ENCODE peak calls at places on chromosomes 3 and 15, in eight cellular contexts. H is psoas muscle, R is fibroblast of lung, C is adrenal gland, Z is AG04449, U is IMR-90, V is sigmoid colon, M is upper lobe of right lung. S is an unnamed sample.
A peak's percentile ranks its signal among the peaks of the same experiment; 100 is the strongest.

GRCh38 chr3:50164056-50164455 is 8.9 kb downstream of the SEMA3F start:
- DNase-seq in H (peak; percentile 82), R (peak; percentile 96), Z (peak; percentile 65), U (peak; percentile 93), V (peak; percentile 96), M (peak; percentile 80), C (peak; percentile 85), S (peak; percentile 98)

GRCh38 chr3:113829576-113830354 is 8.8 kb upstream of the GRAMD1C start:
- DNase-seq in H (no peak), Z (no peak), R (no peak), U (no peak), C (no peak), V (no peak), M (no peak), S (no peak)

GRCh38 chr15:56913670-56914069 is 4.8 kb upstream of the TCF12 start:
- DNase-seq in Z (no peak), R (peak; percentile 86), H (no peak), M (no peak), U (peak; percentile 25), C (no peak), V (no peak), S (no peak)

GRCh38 chr15:63466378-63467192 is 37.8 kb upstream of the USP3 start:
- DNase-seq in V (no peak), C (no peak), R (peak; percentile 53), H (no peak), Z (no peak), M (no peak), U (peak; percentile 70), S (peak; percentile 76)

GRCh38 chr15:34644061-34644460 is 60.6 kb upstream of the GOLGA8B start:
- DNase-seq in U (peak; percentile 98), Z (peak; percentile 71), M (no peak), C (no peak), R (peak; percentile 93), H (no peak), V (no peak), S (peak; percentile 94)

GRCh38 chr15:55250951-55251350 is 38.7 kb downstream of the RAB27A start:
- DNase-seq in R (no peak), Z (no peak), U (no peak), C (no peak), H (no peak), V (no peak), M (no peak), S (no peak)

GRCh38 chr3:4425707-4426106 is 41.4 kb downstream of the SUMF1 start:
- DNase-seq in C (no peak), M (no peak), H (no peak), Z (no peak), R (peak; percentile 10), U (peak; percentile 22), V (no peak), S (no peak)

GRCh38 chr3:24726423-24726822 is 231.8 kb upstream of the THRB start:
- DNase-seq in Z (no peak), U (no peak), C (no peak), R (no peak), V (no peak), H (no peak), M (no peak), S (no peak)

GRCh38 chr3:46496745-46497555 is 826 bp upstream of the RTP3 start:
- DNase-seq in V (no peak), Z (no peak), M (no peak), H (no peak), C (no peak), U (peak; percentile 46), R (no peak), S (peak; percentile 31)

GRCh38 chr3:2154596-2154995 is 55.9 kb downstream of the CNTN4 start:
- DNase-seq in V (no peak), Z (no peak), H (no peak), U (no peak), M (no peak), R (no peak), C (no peak), S (no peak)

GRCh38 chr3:13532661-13533060 is 16.3 kb upstream of the FBLN2 start:
- DNase-seq in V (no peak), U (no peak), R (no peak), C (no peak), H (no peak), M (no peak), Z (no peak), S (no peak)

GRCh38 chr3:8669019-8669418 is 24.4 kb upstream of the SSUH2 start:
- DNase-seq in V (no peak), H (no peak), C (no peak), Z (no peak), R (no peak), M (no peak), U (no peak), S (peak; percentile 45)

GRCh38 chr3:18716821-18717220 is 291.7 kb upstream of the SATB1 start:
- DNase-seq in V (no peak), R (peak; percentile 1), U (no peak), M (no peak), C (no peak), H (no peak), Z (no peak), S (no peak)

GRCh38 chr3:57163751-57164150 is 1.4 kb downstream of the IL17RD start:
- DNase-seq in H (no peak), V (no peak), U (no peak), M (no peak), Z (no peak), R (no peak), C (no peak), S (no peak)

GRCh38 chr15:43134157-43134637 is 811 bp downstream of the TMEM62 start:
- DNase-seq in V (no peak), M (no peak), H (no peak), U (no peak), C (no peak), Z (no peak), R (no peak), S (peak; percentile 8)

GRCh38 chr15:40511093-40511471 is 40.3 kb downstream of the CHST14 start:
- DNase-seq in R (no peak), H (no peak), M (no peak), U (no peak), Z (no peak), C (no peak), V (no peak), S (no peak)

GRCh38 chr15:101489236-101489632 is 273 bp downstream of the PCSK6 start:
- DNase-seq in V (no peak), U (no peak), R (peak; percentile 16), M (peak; percentile 81), Z (no peak), H (peak; percentile 69), C (no peak), S (peak; percentile 26)

GRCh38 chr3:144162042-144162441 is 190.4 kb downstream of the DIPK2A start:
- DNase-seq in V (no peak), Z (peak; percentile 31), M (no peak), U (peak; percentile 89), H (no peak), C (no peak), R (peak; percentile 88), S (peak; percentile 65)

GRCh38 chr15:33310481-33311311 is at the start of gene RYR3:
- DNase-seq in Z (no peak), M (no peak), V (peak; percentile 81), H (peak; percentile 43), R (peak; percentile 60), C (no peak), U (no peak), S (no peak)

GRCh38 chr3:107927361-107928083 is 163.3 kb downstream of the CD47 start:
- DNase-seq in C (peak; percentile 76), Z (no peak), M (peak; percentile 85), U (peak; percentile 67), V (peak; percentile 75), H (peak; percentile 72), R (peak; percentile 74), S (peak; percentile 68)
- TF ChIP-seq CTCF in C (peak; percentile 92), Z (peak; percentile 96), M (peak; percentile 95), U (peak; percentile 80), V (peak; percentile 82), H (peak; percentile 91), R (peak; percentile 90), S (peak; percentile 99)

GRCh38 chr15:28984421-28985375 is 98.9 kb downstream of the APBA2 start:
- DNase-seq in Z (no peak), R (peak; percentile 71), M (no peak), C (no peak), U (peak; percentile 82), V (no peak), H (no peak), S (peak; percentile 90)
- TF ChIP-seq CTCF in Z (no peak), R (no peak), M (no peak), C (no peak), U (no peak), V (no peak), H (no peak), S (no peak)

DNA sequence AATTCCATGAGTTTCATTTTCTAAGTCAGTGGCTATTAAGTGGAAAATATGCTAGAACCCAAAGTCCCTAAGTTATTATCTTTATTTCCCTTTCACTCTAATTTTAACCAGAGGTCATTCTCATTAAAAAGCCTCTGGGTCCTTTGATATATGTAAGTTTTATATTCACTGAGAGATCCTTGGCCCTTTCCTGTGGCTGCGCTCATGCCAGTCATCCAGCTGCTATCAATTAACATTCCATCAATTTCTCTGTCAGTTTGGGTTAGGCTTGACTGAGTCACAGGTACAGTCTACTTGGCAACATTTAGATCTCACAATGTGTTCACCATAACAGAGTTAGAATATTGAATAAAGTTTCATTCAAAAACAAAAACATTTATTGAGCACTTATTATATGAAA is 58.0 kb upstream of the FBN1 start:
- DNase-seq in U (peak; percentile 65), H (no peak), V (no peak), M (no peak), R (peak; percentile 85), C (no peak), Z (peak; percentile 44), S (peak; percentile 79)
- TF ChIP-seq CTCF in U (no peak), H (no peak), V (no peak), M (no peak), R (no peak), C (no peak), Z (no peak), S (no peak)

GRCh38 chr3:195692781-195693427 is 27.9 kb upstream of the MUC20 start:
- DNase-seq in V (no peak), U (peak; percentile 52), H (no peak), M (no peak), Z (no peak), R (no peak), C (no peak), S (no peak)

GRCh38 chr3:195693428-195694216 is 27.2 kb upstream of the MUC20 start:
- DNase-seq in R (no peak), H (no peak), U (no peak), V (no peak), C (no peak), Z (no peak), M (no peak), S (no peak)

GRCh38 chr3:195690951-195691350 is 29.8 kb upstream of the MUC20 start:
- DNase-seq in R (no peak), H (no peak), C (no peak), Z (no peak), U (no peak), V (no peak), M (no peak), S (no peak)

GRCh38 chr3:195696632-195697278 is 24.0 kb upstream of the MUC20 start:
- DNase-seq in M (no peak), H (no peak), V (no peak), U (no peak), C (no peak), Z (no peak), R (no peak), S (no peak)

DNA sequence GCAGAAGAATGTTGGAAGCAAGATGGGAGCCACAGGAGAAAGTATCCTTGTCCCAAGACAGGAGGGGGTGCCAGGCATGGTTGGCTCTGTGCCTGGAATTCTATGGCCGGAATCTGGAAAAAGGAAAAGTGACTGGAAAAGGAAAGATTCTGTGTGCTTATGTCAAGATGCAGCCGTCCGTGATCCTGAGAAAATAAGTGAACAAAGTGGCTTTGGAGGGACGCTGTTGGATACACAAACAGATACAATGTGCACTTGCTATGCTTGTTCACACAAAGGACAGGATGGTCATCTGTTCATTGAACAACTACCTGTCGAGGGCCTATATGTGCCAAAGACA is 28.4 kb upstream of the MUC20 start:
- DNase-seq in H (no peak), C (no peak), R (no peak), Z (no peak), U (no peak), M (no peak), V (no peak), S (no peak)
- TF ChIP-seq CTCF in H (no peak), C (no peak), R (no peak), Z (no peak), U (no peak), M (no peak), V (no peak), S (no peak)

S was measured in foreskin fibroblast.